ENCODE peak calls at places on chromosomes 11 and 22, in five cellular contexts. V, G, J, R and D are unnamed samples.

GRCh38 chr11:12857572-12857971 is 151.5 kb upstream of the RASSF10 start:
- DNase-seq in V (no peak), G (no peak), J (no peak), R (no peak), D (no peak)

GRCh38 chr11:74778581-74778980 is 29.9 kb downstream of the RNF169 start:
- DNase-seq in V (no peak), G (no peak), J (no peak), R (no peak), D (no peak)

GRCh38 chr11:94747136-94748110 is 20.7 kb upstream of the AMOTL1 start:
- DNase-seq in V (no peak), G (peak; percentile 84), J (no peak), R (peak; percentile 81), D (no peak)

GRCh38 chr22:34798605-34799004 is 267.4 kb upstream of the ISX start:
- DNase-seq in V (no peak), G (no peak), J (no peak), R (no peak), D (no peak)

GRCh38 chr11:110759972-110760381 is 47.7 kb upstream of the ARHGAP20 start:
- DNase-seq in V (no peak), G (no peak), J (no peak), R (peak; percentile 34), D (no peak)

GRCh38 chr11:15918674-15919073 is 437.7 kb downstream of the SOX6 start:
- DNase-seq in V (no peak), G (no peak), J (no peak), R (no peak), D (no peak)

GRCh38 chr11:74493816-74494630 is 499 bp upstream of the LIPT2 start:
- DNase-seq in V (no peak), G (peak; percentile 33), J (no peak), R (peak; percentile 91), D (no peak)

GRCh38 chr22:19524170-19525115 is at the start of gene CLDN5:
- DNase-seq in V (no peak), G (no peak), J (no peak), R (peak; percentile 23), D (no peak)

GRCh38 chr11:7851391-7851790 is 54.6 kb upstream of the OR5P2 start:
- DNase-seq in V (no peak), G (no peak), J (peak; percentile 44), R (no peak), D (no peak)

GRCh38 chr11:72069787-72070251 is 10.5 kb downstream of the NUMA1 start:
- DNase-seq in V (peak; percentile 94), G (peak; percentile 78), J (no peak), R (peak; percentile 97), D (no peak)

GRCh38 chr11:122069946-122070345 is 46.1 kb downstream of the BLID start:
- DNase-seq in V (no peak), G (peak; percentile 33), J (peak; percentile 82), R (peak; percentile 89), D (no peak)

GRCh38 chr11:61587951-61588695 is 7.2 kb upstream of the SYT7 start:
- DNase-seq in V (no peak), G (peak; percentile 30), J (no peak), R (peak; percentile 63), D (no peak)

GRCh38 chr11:9580894-9581293 is 7.4 kb downstream of the WEE1 start:
- DNase-seq in V (no peak), G (no peak), J (no peak), R (no peak), D (no peak)

GRCh38 chr11:112655386-112655785 is 305.8 kb upstream of the NCAM1 start:
- DNase-seq in V (peak; percentile 93), G (no peak), J (no peak), R (peak; percentile 74), D (no peak)

GRCh38 chr11:116650052-116650451 is 122.7 kb downstream of the BUD13 start:
- DNase-seq in V (peak; percentile 83), G (no peak), J (no peak), R (no peak), D (no peak)

GRCh38 chr11:31799036-31799793 is 11.9 kb downstream of the PAX6 start:
- DNase-seq in V (peak; percentile 60), G (no peak), J (no peak), R (no peak), D (no peak)

GRCh38 chr11:64887757-64888405 is 9.5 kb upstream of the EHD1 start:
- DNase-seq in V (no peak), G (peak; percentile 80), J (peak; percentile 66), R (peak; percentile 76), D (peak; percentile 37)

GRCh38 chr11:128726464-128727139 is 32.7 kb downstream of the FLI1 start:
- DNase-seq in V (no peak), G (no peak), J (no peak), R (peak; percentile 24), D (no peak)

GRCh38 chr11:128725630-128726461 is 32.0 kb downstream of the FLI1 start:
- DNase-seq in V (no peak), G (no peak), J (no peak), R (peak; percentile 53), D (no peak)

GRCh38 chr11:128727811-128728431 is 34.0 kb downstream of the FLI1 start:
- DNase-seq in V (no peak), G (no peak), J (no peak), R (no peak), D (no peak)

GRCh38 chr11:128727320-128727719 is 33.4 kb downstream of the FLI1 start:
- DNase-seq in V (no peak), G (no peak), J (no peak), R (no peak), D (no peak)

DNA sequence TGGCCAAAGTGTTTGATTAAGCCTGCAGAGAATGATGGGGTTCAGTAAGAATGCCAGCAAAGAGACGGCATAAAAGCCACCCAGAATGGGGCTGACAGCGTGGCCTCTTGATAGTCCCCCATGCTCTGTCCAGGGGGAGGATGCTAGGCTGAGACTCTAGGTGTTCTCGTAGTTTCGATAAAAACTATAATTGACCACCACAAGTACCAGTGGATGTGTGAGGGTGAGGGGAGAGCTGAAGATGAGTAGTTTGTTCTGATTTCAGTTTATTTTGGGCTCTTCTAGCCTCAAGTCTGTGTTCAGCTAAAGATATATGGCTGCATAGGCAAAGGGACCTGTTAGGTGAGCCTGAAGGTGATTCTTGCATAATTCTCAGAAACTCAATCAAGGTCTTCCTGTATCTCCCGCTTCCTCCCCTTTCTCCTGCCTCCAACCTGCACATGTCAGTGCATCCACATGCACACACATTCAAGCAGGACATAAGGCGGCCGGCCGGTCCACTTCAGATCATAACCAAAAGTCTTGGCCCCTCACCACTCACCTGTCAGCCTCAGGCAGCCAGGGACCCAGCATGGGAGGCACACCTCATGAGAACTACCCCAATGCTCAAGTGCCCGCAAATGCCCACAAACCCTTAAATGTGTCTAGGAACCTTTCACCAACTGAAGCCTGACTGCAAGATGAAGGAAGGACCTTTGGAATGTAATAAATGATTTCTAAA is 31.2 kb downstream of the FLI1 start:
- DNase-seq in V (no peak), G (no peak), J (no peak), R (no peak), D (no peak)
- H3K4me3 ChIP-seq in V (no peak overlapping the region), G (no peak overlapping the region), J (no peak overlapping the region), R (no peak overlapping the region), D (no peak overlapping the region)

GRCh38 chr22:43302462-43303109 is 40.6 kb downstream of the SCUBE1 start:
- DNase-seq in V (no peak), G (no peak), J (no peak), R (no peak), D (no peak)

GRCh38 chr22:43303751-43304150 is 39.4 kb downstream of the SCUBE1 start:
- DNase-seq in V (no peak), G (no peak), J (no peak), R (no peak), D (no peak)

GRCh38 chr22:43304831-43305230 is 38.3 kb downstream of the SCUBE1 start:
- DNase-seq in V (no peak), G (no peak), J (no peak), R (no peak), D (no peak)

GRCh38 chr22:43301866-43302265 is 41.3 kb downstream of the SCUBE1 start:
- DNase-seq in V (no peak), G (no peak), J (no peak), R (no peak), D (no peak)

GRCh38 chr22:43303166-43303565 is 40.0 kb downstream of the SCUBE1 start:
- DNase-seq in V (no peak), G (no peak), J (no peak), R (no peak), D (no peak)
- H3K4me1 ChIP-seq in V (peaks cover 99% of the 10 kb centered on the region), G (no peaks in the 10 kb centered on the region), J (no peaks in the 10 kb centered on the region), R (no peaks in the 10 kb centered on the region), D (no peaks in the 10 kb centered on the region)

GRCh38 chr11:2657697-2658284 is 42.0 kb downstream of the KCNQ1OT1 start:
- DNase-seq in V (peak; percentile 34), G (no peak), J (no peak), R (no peak), D (no peak)
- H3K9me3 ChIP-seq in V (no peaks in the 10 kb centered on the region), G (peaks cover 96% of the 10 kb centered on the region), J (no peaks in the 10 kb centered on the region), R (peaks cover 5% of the 10 kb centered on the region), D (peaks cover 9% of the 10 kb centered on the region)

GRCh38 chr11:118223992-118224391 is 819 bp downstream of the JAML start:
- DNase-seq in V (no peak), G (no peak), J (no peak), R (no peak), D (no peak)
- H3K4me3 ChIP-seq in V (peak overlapping the region; percentile 12), G (no peak overlapping the region), J (no peak overlapping the region), R (no peak overlapping the region), D (no peak overlapping the region)

GRCh38 chr11:114176321-114176720 is 116.8 kb downstream of the ZBTB16 start:
- DNase-seq in V (no peak), G (no peak), J (no peak), R (no peak), D (no peak)
- H3K4me1 ChIP-seq in V (peaks cover 95% of the 10 kb centered on the region), G (no peaks in the 10 kb centered on the region), J (no peaks in the 10 kb centered on the region), R (no peaks in the 10 kb centered on the region), D (peaks cover 2% of the 10 kb centered on the region)

GRCh38 chr22:49470741-49471134 is 356.9 kb downstream of the BRD1 start:
- DNase-seq in V (no peak), G (no peak), J (no peak), R (no peak), D (no peak)
- H3K9me3 ChIP-seq in V (no peaks in the 10 kb centered on the region), G (no peaks in the 10 kb centered on the region), J (no peaks in the 10 kb centered on the region), R (no peaks in the 10 kb centered on the region), D (peaks cover 24% of the 10 kb centered on the region)

DNA sequence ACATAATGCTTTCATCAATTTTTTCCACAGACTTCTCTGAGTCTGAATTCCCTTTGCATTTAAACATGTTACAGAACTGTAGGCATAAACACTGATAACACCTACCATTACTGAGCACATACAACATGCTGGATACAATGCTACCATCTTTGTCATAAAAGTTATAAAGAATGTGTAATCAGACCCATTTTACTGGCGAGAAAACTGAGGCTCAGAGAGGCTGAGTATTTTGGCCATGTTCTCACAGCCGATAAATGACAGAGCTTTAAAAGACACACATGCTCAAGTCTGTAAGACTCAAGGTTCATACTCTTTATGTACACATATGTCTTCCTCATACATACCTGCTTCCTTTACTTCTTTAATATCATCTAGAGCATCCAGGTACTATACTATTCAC is 2.6 kb downstream of the RRAS2 start:
- DNase-seq in V (no peak), G (no peak), J (no peak), R (no peak), D (no peak)
- H3K4me3 ChIP-seq in V (no peak overlapping the region), G (no peak overlapping the region), J (no peak overlapping the region), R (peak overlapping the region; percentile 96), D (no peak overlapping the region)